ENCODE peak calls at places on chromosomes 13 and 19, in ten cellular contexts. B is IMR-90, H is heart left ventricle, X is upper lobe of left lung, F is ovary, O is uterus, R is tibial nerve, A is adrenal gland, D is transverse colon, J is esophagus squamous epithelium. S is an unnamed sample.

GRCh38 chr19:48623556-48624066 is 4.3 kb downstream of the SPHK2 start:
- DNase-seq in A (no peak), R (no peak), O (no peak), B (no peak), H (no peak), D (no peak), J (no peak), F (peak), X (no peak), S (peak)

GRCh38 chr13:80361883-80362327 is 21.0 kb upstream of the SPRY2 start:
- DNase-seq in B (no peak), O (no peak), R (no peak), D (no peak), F (no peak), X (no peak), A (no peak), J (no peak), H (no peak), S (peak)

GRCh38 chr13:94764576-94765321 is 52.4 kb upstream of the SOX21 start:
- DNase-seq in A (no peak), J (no peak), O (no peak), D (no peak), X (no peak), R (no peak), B (no peak), H (no peak), F (no peak), S (no peak)

GRCh38 chr19:50794074-50794777 is 4.0 kb downstream of the ACP4 start:
- DNase-seq in A (no peak), B (no peak), J (no peak), O (no peak), D (peak), F (no peak), R (no peak), X (no peak), H (no peak), S (no peak)

GRCh38 chr13:26923824-26924605 is 163.4 kb upstream of the GPR12 start:
- DNase-seq in H (peak), B (peak), O (no peak), R (no peak), X (no peak), J (no peak), F (no peak), D (no peak), A (peak), S (no peak)

GRCh38 chr13:98221234-98221633 is 44.2 kb upstream of the RNF113B start:
- DNase-seq in O (no peak), R (no peak), H (no peak), F (no peak), D (no peak), A (no peak), J (no peak), X (no peak), B (no peak), S (no peak)

GRCh38 chr19:52231154-52231565 is 38.2 kb upstream of the ZNF766 start:
- DNase-seq in J (no peak), R (no peak), B (peak), X (no peak), A (peak), O (no peak), H (no peak), F (no peak), D (no peak), S (no peak)

GRCh38 chr13:110012102-110012739 is 225.8 kb upstream of the IRS2 start:
- DNase-seq in B (peak), R (no peak), A (no peak), D (no peak), O (no peak), F (no peak), X (no peak), J (no peak), H (no peak), S (no peak)

GRCh38 chr13:113171250-113172125 is 13.0 kb downstream of the PROZ start:
- DNase-seq in D (no peak), J (no peak), O (no peak), R (no peak), F (no peak), A (no peak), H (no peak), X (peak), B (no peak), S (no peak)

GRCh38 chr19:41248895-41249294 is 15.3 kb upstream of the HNRNPUL1 start:
- DNase-seq in H (no peak), F (no peak), B (no peak), X (no peak), D (no peak), A (no peak), O (no peak), R (no peak), J (no peak), S (no peak)

GRCh38 chr19:48969276-48970138 is 4.4 kb downstream of the FTL start:
- DNase-seq in O (no peak), A (no peak), J (no peak), R (no peak), B (no peak), X (peak), H (no peak), D (no peak), F (peak), S (peak)

GRCh38 chr13:66859078-66859477 is 371.1 kb downstream of the PCDH9 start:
- DNase-seq in D (no peak), B (peak), X (no peak), R (no peak), A (no peak), F (no peak), H (no peak), J (no peak), O (no peak), S (no peak)

GRCh38 chr13:50678464-50679162 is 164.9 kb downstream of the DLEU7 start:
- DNase-seq in J (no peak), O (no peak), R (no peak), F (no peak), H (no peak), D (no peak), X (no peak), A (no peak), B (peak), S (no peak)

GRCh38 chr13:47168086-47168485 is 271.2 kb upstream of the HTR2A start:
- DNase-seq in D (no peak), F (no peak), R (no peak), O (no peak), J (no peak), X (no peak), A (no peak), H (no peak), B (peak), S (no peak)

GRCh38 chr19:10295305-10295846 is 5.6 kb downstream of the ICAM5 start:
- DNase-seq in R (no peak), J (no peak), O (no peak), B (no peak), A (no peak), H (no peak), X (peak), D (peak), F (no peak), S (peak)
- TF ChIP-seq POLR2A in R (no peak), J (no peak), O (no peak), B (no peak), A (no peak), H (no peak), X (no peak), D (peak), F (no peak), S (peak)

GRCh38 chr19:802497-802887 is 5.2 kb downstream of the PTBP1 start:
- DNase-seq in A (no peak), H (no peak), R (no peak), X (no peak), D (no peak), J (no peak), O (no peak), B (no peak), F (no peak), S (no peak)

GRCh38 chr19:805161-805561 is 7.9 kb downstream of the PTBP1 start:
- DNase-seq in X (peak), O (no peak), A (no peak), H (no peak), B (no peak), F (peak), J (no peak), D (no peak), R (no peak), S (no peak)

GRCh38 chr19:802888-803561 is 5.8 kb downstream of the PTBP1 start:
- DNase-seq in D (no peak), R (no peak), H (no peak), A (no peak), X (peak), F (peak), O (no peak), B (no peak), J (no peak), S (no peak)

GRCh38 chr19:804419-805160 is 7.3 kb downstream of the PTBP1 start:
- DNase-seq in H (no peak), D (no peak), A (no peak), F (peak), B (no peak), R (no peak), O (no peak), J (no peak), X (peak), S (no peak)

DNA sequence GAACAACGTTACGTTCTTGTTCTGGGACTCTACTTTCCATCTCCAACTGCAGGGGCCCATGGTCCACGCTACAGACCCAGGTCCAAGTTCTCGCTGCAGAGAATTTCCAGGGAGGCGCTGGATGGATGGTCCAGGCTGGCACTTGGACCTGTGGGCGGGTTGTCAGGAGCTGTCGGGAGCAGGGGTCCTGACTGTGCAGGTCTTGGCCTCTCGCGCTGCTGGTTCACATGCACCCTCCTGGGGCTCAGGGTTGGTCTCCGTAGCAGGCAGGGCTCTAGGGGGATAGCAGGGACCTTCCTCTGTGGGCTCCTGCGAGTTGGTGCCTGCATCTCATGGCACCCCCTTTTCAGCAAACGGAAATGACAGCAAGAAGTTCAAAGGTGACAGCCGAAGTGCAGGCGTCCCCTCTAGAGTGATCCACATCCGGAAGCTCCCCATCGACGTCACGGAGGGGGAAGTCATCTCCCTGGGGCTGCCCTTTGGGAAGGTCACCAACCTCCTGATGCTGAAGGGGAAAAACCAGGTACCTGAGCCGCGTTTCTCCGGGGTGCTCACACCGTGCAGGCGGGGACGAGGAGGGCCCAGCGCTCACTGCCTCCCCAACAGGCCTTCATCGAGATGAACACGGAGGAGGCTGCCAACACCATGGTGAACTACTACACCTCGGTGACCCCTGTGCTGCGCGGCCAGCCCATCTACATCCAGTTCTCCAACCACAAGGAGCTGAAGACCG is 6.6 kb downstream of the PTBP1 start:
- DNase-seq in B (no peak), H (no peak), O (no peak), J (no peak), A (no peak), X (no peak), F (peak), R (no peak), D (no peak), S (no peak)
- TF ChIP-seq POLR2A in B (no peak), H (no peak), O (no peak), J (no peak), A (no peak), X (no peak), F (no peak), R (no peak), D (no peak), S (no peak)

DNA sequence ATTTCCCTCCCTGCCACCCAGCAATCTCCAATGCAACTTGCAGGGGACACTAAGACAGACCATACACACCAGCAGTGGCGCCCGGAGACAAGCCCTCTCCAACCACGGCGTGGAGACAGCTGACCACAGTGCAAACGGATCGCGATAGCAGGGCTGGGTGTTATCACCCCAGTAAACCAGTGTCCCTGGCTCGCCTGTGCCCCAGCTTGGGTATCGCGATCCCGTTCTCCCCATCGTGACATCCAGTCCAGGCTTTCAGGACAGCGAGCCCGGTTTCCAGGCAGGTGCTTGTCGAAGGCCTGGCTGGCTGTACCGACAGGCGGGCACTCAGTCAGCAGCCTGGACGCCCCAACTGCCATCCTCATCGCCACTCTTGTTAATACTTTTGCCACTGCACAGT is 20.7 kb upstream of the NANOS2 start:
- DNase-seq in R (no peak), J (no peak), H (no peak), F (no peak), B (no peak), A (no peak), O (no peak), D (no peak), X (peak), S (no peak)
- TF ChIP-seq POLR2A in R (no peak), J (no peak), H (no peak), F (no peak), B (no peak), A (no peak), O (no peak), D (no peak), X (no peak), S (no peak)

GRCh38 chr19:45790942-45791341 is 1.7 kb downstream of the DMWD start:
- DNase-seq in O (no peak), D (peak), H (no peak), R (no peak), A (no peak), F (no peak), J (no peak), B (no peak), X (no peak), S (no peak)

GRCh38 chr19:45793178-45793564 is 526 bp upstream of the DMWD start:
- DNase-seq in H (no peak), A (no peak), X (no peak), F (no peak), B (no peak), D (no peak), R (no peak), O (no peak), J (no peak), S (no peak)

GRCh38 chr19:45789035-45789786 is 3.4 kb downstream of the DMWD start:
- DNase-seq in H (peak), J (no peak), O (no peak), A (no peak), D (no peak), F (no peak), X (no peak), R (no peak), B (no peak), S (no peak)

GRCh38 chr19:45792482-45793177 is at the start of gene DMWD:
- DNase-seq in X (peak), J (peak), F (peak), R (peak), A (peak), D (peak), H (peak), O (peak), B (peak), S (peak)

GRCh38 chr19:45791744-45792481 is 732 bp downstream of the DMWD start:
- DNase-seq in F (no peak), H (no peak), R (no peak), J (no peak), B (no peak), D (no peak), A (no peak), X (no peak), O (no peak), S (no peak)
- TF ChIP-seq POLR2A in F (no peak), H (no peak), R (no peak), J (no peak), B (no peak), D (no peak), A (no peak), X (no peak), O (no peak), S (no peak)

GRCh38 chr19:5585461-5586299 is 17.9 kb upstream of the TINCR start:
- DNase-seq in D (no peak), H (peak), A (peak), F (no peak), J (no peak), O (no peak), R (no peak), X (no peak), B (no peak), S (peak)
- TF ChIP-seq POLR2A in D (no peak), H (no peak), A (no peak), F (no peak), J (no peak), O (no peak), R (no peak), X (no peak), B (no peak), S (peak)

DNA sequence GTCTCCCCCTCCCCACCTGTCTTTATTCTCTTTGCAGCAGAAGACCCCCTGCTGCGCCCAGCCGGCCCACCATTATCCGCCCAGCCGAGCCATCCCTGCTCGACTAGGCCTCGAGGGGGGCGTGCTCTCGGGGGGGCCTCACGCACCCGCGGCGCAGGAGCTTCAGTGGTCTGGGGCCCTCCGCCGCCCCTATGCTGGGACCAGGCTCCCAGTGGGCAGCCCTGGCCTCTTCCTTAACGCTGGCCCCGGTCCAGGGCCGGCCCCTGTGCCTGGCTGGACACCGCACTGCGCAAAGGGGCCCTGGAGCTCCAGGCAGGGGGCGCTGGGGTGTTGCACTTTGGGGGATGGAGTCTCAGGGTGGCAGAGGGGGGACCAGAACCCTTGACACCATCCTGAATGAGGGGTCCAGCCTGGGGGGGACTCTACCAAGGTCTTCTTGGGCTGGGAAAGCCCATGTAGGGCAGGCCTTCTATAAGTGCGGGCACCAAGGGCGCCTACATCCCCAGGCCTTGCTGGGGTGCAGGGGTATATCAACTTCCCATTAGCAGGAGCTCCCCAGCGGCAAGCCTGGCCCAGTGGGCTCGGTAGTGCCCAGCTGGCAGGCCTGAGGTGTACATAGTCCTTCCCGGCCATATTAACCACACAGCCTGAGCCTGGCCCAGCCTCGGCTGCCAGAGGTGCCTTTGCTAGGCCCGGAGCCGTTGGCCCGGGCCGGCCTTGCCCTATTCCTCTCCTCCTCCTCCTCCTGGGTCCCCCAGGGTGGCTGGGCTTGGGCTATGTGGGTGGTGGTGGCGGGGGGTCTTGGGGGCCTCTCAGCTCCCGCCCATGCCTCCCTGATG is 4.9 kb downstream of the TMED1 start:
- DNase-seq in R (no peak), D (no peak), A (no peak), X (peak), J (no peak), H (no peak), O (no peak), F (no peak), B (no peak), S (no peak)
- TF ChIP-seq POLR2A in R (no peak), D (no peak), A (no peak), X (no peak), J (no peak), H (no peak), O (no peak), F (no peak), B (no peak), S (no peak)

GRCh38 chr13:23983671-23984070 is 86.4 kb upstream of the C1QTNF9B start:
- DNase-seq in J (no peak), D (no peak), R (no peak), O (no peak), F (no peak), X (no peak), H (no peak), A (no peak), B (no peak), S (no peak)

GRCh38 chr13:23985060-23985459 is 87.8 kb upstream of the C1QTNF9B start:
- DNase-seq in R (no peak), F (no peak), B (no peak), O (no peak), H (no peak), J (no peak), D (no peak), A (no peak), X (no peak), S (no peak)

GRCh38 chr13:23984541-23984940 is 87.2 kb upstream of the C1QTNF9B start:
- DNase-seq in O (peak), R (no peak), D (no peak), X (no peak), A (no peak), B (no peak), J (no peak), H (no peak), F (no peak), S (no peak)

GRCh38 chr13:23979361-23980159 is 82.3 kb upstream of the C1QTNF9B start:
- DNase-seq in J (no peak), D (peak), R (peak), B (peak), X (peak), F (peak), H (peak), A (peak), O (peak), S (peak)

GRCh38 chr13:23980160-23980551 is 82.9 kb upstream of the C1QTNF9B start:
- DNase-seq in X (peak), O (peak), A (peak), R (peak), B (peak), J (peak), H (peak), D (peak), F (peak), S (peak)
- TF ChIP-seq POLR2A in X (no peak), O (peak), A (no peak), R (peak), B (peak), J (no peak), H (no peak), D (no peak), F (no peak), S (no peak)

DNA sequence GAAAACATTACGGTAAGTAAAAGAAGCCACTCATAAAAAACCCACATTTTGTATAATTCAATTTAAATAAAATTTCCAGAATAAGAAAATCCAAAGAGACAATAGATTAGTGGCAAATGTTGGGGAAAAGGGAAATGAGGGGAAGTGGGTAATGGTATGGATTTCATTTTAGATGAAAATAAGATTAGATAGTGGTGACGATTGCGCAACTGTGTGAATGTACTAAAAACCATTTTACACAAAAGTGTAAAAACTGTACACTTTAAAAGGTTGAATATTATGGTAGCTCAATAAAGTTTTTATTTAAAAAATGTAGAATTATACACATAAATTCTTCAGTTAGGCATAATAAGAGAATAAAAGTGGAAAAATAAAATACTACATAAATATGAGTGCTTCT is 3.7 kb downstream of the MBD3L1 start:
- DNase-seq in A (no peak), J (no peak), R (no peak), D (no peak), O (no peak), H (no peak), F (no peak), X (no peak), B (no peak), S (no peak)
- TF ChIP-seq POLR2A in A (no peak), J (no peak), R (no peak), D (no peak), O (no peak), H (no peak), F (no peak), X (no peak), B (no peak), S (no peak)

DNA sequence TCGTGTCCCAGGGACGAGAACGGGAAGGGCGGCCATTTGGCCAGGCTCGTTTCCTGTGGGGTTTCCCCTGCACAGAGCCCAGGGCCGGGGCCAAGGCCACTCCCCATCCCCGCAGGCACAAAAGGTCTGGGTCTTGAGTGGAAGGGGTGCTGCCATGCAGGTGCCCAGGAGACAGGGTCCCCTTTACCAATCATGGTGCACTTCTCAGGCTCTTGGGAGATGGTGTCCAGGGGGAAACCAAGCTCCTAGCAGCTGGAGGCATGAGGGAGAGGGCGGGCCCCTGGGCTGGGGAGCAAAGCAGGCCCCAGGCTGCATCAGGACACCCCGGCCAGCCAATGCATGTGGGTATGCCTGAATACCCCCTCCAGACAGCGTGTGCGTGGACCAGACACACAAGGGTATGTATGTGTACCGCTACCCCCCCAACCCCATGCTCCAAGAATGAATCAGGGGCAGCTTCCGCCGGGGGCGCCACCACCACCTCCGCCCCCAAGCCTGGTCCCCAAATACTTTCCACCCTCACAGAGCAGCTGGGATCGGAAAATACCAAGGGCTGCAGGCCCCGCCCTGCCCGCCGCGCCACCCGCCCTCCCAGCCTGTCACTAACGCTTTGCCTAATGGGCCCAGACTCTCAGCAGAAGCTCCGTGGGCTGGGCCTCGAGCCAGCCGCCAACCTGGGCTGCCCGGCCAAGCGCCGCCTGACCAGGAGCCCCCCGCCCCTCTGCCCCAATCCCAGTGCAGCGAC is 37.6 kb upstream of the NANOS3 start:
- DNase-seq in X (peak), H (peak), R (peak), D (peak), A (peak), O (peak), F (peak), B (peak), J (no peak), S (peak)
- TF ChIP-seq POLR2A in X (no peak), H (peak), R (no peak), D (peak), A (peak), O (peak), F (no peak), B (peak), J (no peak), S (peak)